ENCODE peak calls at places on chromosomes 13 and 19, in five cellular contexts. Z is heart right ventricle, X is BJ, U is IMR-90, R is pancreas. F is an unnamed sample.

GRCh38 chr19:51123381-51124186 is 1.1 kb upstream of the SIGLEC9 start:
- DNase-seq in U (no peak), X (no peak), Z (no peak), R (peak), F (no peak)

GRCh38 chr19:58558623-58559274 is 338 bp upstream of the UBE2M start:
- DNase-seq in Z (peak), R (peak), X (peak), U (peak), F (peak)

GRCh38 chr19:49147923-49148682 is 7.1 kb downstream of the HRC start:
- DNase-seq in R (no peak), X (no peak), Z (peak), U (no peak), F (no peak)

GRCh38 chr19:42311612-42312160 is 1.4 kb upstream of the TMEM145 start:
- DNase-seq in Z (no peak), U (no peak), R (no peak), X (no peak), F (no peak)

GRCh38 chr13:111123221-111123620 is 8.1 kb downstream of the ARHGEF7 start:
- DNase-seq in U (no peak), X (no peak), R (no peak), Z (no peak), F (no peak)

GRCh38 chr19:14476663-14477401 is 1.7 kb upstream of the PTGER1 start:
- DNase-seq in Z (no peak), R (no peak), X (no peak), U (peak), F (no peak)

GRCh38 chr13:50400035-50400726 is 384.9 kb downstream of the KCNRG start:
- DNase-seq in U (peak), Z (peak), X (no peak), R (no peak), F (no peak)

GRCh38 chr13:101424381-101425155 is 8.3 kb upstream of the NALCN start:
- DNase-seq in X (no peak), R (no peak), U (peak), Z (no peak), F (no peak)

GRCh38 chr13:69101841-69102240 is 1005.8 kb upstream of the ATXN8OS start:
- DNase-seq in Z (no peak), X (no peak), U (no peak), R (no peak), F (no peak)

GRCh38 chr13:48978942-48979601 is 3.4 kb downstream of the FNDC3A start:
- DNase-seq in X (no peak), Z (no peak), R (no peak), U (no peak), F (no peak)

GRCh38 chr19:38793186-38793585 is 4.2 kb downstream of the LGALS7B start:
- DNase-seq in Z (no peak), U (peak), R (no peak), X (no peak), F (no peak)

GRCh38 chr13:50006426-50007135 is 8.7 kb upstream of the KCNRG start:
- DNase-seq in U (peak), X (no peak), R (no peak), Z (no peak), F (no peak)

GRCh38 chr19:38500450-38500849 is 67.0 kb downstream of the RYR1 start:
- DNase-seq in Z (no peak), X (no peak), U (no peak), R (no peak), F (no peak)

GRCh38 chr13:23610966-23611486 is 40.8 kb downstream of the TNFRSF19 start:
- DNase-seq in Z (peak), R (no peak), X (no peak), U (peak), F (no peak)

GRCh38 chr19:44925114-44925891 is 10.9 kb downstream of the APOC1 start:
- DNase-seq in R (no peak), U (peak), X (no peak), Z (peak), F (no peak)

GRCh38 chr19:19562665-19563347 is 24.7 kb downstream of the CILP2 start:
- DNase-seq in U (no peak), Z (no peak), X (no peak), R (no peak), F (no peak)

GRCh38 chr19:7450243-7451223 is 38.3 kb downstream of the PEX11G start:
- DNase-seq in Z (no peak), U (peak), R (no peak), X (no peak), F (peak)

GRCh38 chr13:112781881-112782361 is 92.1 kb downstream of the ATP11A start:
- DNase-seq in Z (peak), X (no peak), U (no peak), R (no peak), F (no peak)

GRCh38 chr19:38284422-38284821 is 19.6 kb upstream of the C19orf33 start:
- DNase-seq in R (no peak), Z (no peak), X (no peak), U (no peak), F (no peak)

GRCh38 chr19:47824396-47824795 is 2.7 kb downstream of the CRX start:
- DNase-seq in Z (no peak), R (no peak), X (no peak), U (no peak), F (no peak)

GRCh38 chr13:43300817-43301216 is 277.4 kb downstream of the DNAJC15 start:
- DNase-seq in Z (no peak), X (no peak), R (no peak), U (peak), F (no peak)

GRCh38 chr19:4084547-4084877 is 17.8 kb upstream of the ZBTB7A start:
- DNase-seq in R (no peak), Z (no peak), X (no peak), U (no peak), F (no peak)
- H3K4me3 ChIP-seq in R (no peak), Z (no peak), X (no peak), U (no peak), F (no peak)

GRCh38 chr19:13451596-13451995 is 54.7 kb downstream of the CACNA1A start:
- DNase-seq in X (no peak), U (no peak), R (no peak), Z (no peak), F (no peak)

GRCh38 chr19:13447978-13448377 is 58.3 kb downstream of the CACNA1A start:
- DNase-seq in R (no peak), U (no peak), Z (no peak), X (no peak), F (no peak)
- TF ChIP-seq CTCF in R (no peak), U (no peak), Z (no peak), X (no peak), F (no peak)

GRCh38 chr13:41099986-41100385 is 32.6 kb downstream of the KBTBD6 start:
- DNase-seq in X (no peak), R (no peak), Z (no peak), U (no peak), F (no peak)
- H3K4me3 ChIP-seq in X (no peak), R (no peak), Z (no peak), U (no peak), F (no peak)

DNA sequence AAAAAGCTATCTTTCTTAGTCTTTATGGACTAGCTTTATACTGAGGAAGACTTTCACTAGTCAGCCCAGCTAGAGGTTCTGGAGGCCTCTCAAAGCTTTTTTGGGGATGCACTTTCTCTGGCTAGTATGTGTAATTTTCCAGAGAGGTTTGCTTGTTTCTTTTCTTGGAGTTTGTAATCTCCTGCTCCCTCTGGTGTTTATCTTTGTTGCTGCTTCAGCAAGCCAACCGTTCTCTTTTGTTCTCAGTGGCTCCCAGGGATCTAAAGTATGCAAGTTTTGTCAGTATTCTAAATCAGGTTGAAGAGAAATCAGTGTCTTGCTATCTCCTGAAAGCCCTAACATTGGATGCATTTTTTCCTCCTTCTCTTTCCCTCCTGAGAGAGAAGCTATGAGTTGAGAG is 121.1 kb upstream of the MYO16 start:
- DNase-seq in Z (no peak), U (peak), R (no peak), X (no peak), F (no peak)
- TF ChIP-seq CTCF in Z (peak), U (peak), R (no peak), X (no peak), F (peak)

GRCh38 chr19:341386-342127 is 3.0 kb downstream of the MIER2 start:
- DNase-seq in R (no peak), X (no peak), U (no peak), Z (no peak), F (no peak)
- H3K4me3 ChIP-seq in R (no peak), X (no peak), U (no peak), Z (peak), F (no peak)

GRCh38 chr13:98563071-98563470 is 13.8 kb downstream of the STK24 start:
- DNase-seq in R (no peak), U (no peak), X (no peak), Z (no peak), F (no peak)
- TF ChIP-seq CTCF in R (no peak), U (no peak), X (no peak), Z (no peak), F (no peak)

GRCh38 chr19:43910884-43911283 is 24.2 kb downstream of the ZNF45 start:
- DNase-seq in U (no peak), R (no peak), X (no peak), Z (no peak), F (no peak)

GRCh38 chr19:43908659-43909058 is 26.4 kb downstream of the ZNF45 start:
- DNase-seq in X (no peak), Z (no peak), U (no peak), R (no peak), F (no peak)

GRCh38 chr19:43913383-43913782 is 21.7 kb downstream of the ZNF45 start:
- DNase-seq in X (no peak), Z (no peak), U (no peak), R (no peak), F (no peak)

GRCh38 chr19:43914051-43914450 is 21.0 kb downstream of the ZNF45 start:
- DNase-seq in R (no peak), X (no peak), U (no peak), Z (no peak), F (no peak)
- H3K4me3 ChIP-seq in R (no peak), X (no peak), U (no peak), Z (no peak), F (no peak)

DNA sequence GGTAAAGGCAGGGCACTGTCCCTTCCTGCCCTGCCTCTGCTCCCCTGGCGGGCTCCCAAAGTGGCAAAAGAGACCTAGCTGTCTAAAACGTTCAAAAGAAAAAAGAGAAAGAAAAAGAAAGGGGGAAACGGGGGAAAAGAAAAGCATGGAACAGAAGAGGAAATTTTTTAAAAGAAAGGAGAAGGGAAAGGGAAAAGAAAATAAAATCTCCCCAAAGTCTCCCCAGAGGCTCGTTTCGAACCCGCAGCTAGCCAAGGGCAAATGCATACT is 37.0 kb upstream of the FLT1 start:
- DNase-seq in U (no peak), X (no peak), R (no peak), Z (no peak), F (no peak)
- TF ChIP-seq CTCF in U (no peak), X (no peak), R (no peak), Z (no peak), F (no peak)

F was measured in epithelial cell of proximal tubule.